ENCODE peak calls at places on chromosomes 6 and 20, in four cellular contexts. C is IMR-90, J is GM23338, E is cardiac muscle cell. S is an unnamed sample. For H3K4me1, the result is how much of the 10 kb centered on the place peaks cover.

GRCh38 chr6:70849348-70850069 is 107.4 kb downstream of the B3GAT2 start:
- DNase-seq in C (peak), J (no peak), E (no peak), S (no peak)

GRCh38 chr6:144259988-144260387 is 25.1 kb upstream of the UTRN start:
- DNase-seq in C (no peak), J (no peak), E (no peak), S (no peak)

GRCh38 chr6:93787841-93788240 is 368.5 kb upstream of the EPHA7 start:
- DNase-seq in C (no peak), J (no peak), E (no peak), S (no peak)

GRCh38 chr6:18579869-18580268 is 192.7 kb downstream of the RNF144B start:
- DNase-seq in C (no peak), J (no peak), E (no peak), S (no peak)

GRCh38 chr6:27863962-27864905 is 48.0 kb downstream of the OR2B2 start:
- DNase-seq in C (peak), J (no peak), E (peak), S (no peak)

GRCh38 chr6:139407718-139408222 is 33.3 kb upstream of the CITED2 start:
- DNase-seq in C (peak), J (no peak), E (peak), S (no peak)

GRCh38 chr6:96157018-96157565 is 141.3 kb downstream of the FUT9 start:
- DNase-seq in C (no peak), J (no peak), E (no peak), S (no peak)

GRCh38 chr6:37624121-37624520 is 73.6 kb downstream of the MDGA1 start:
- DNase-seq in C (no peak), J (no peak), E (no peak), S (no peak)

GRCh38 chr6:101402618-101403002 is 9.1 kb downstream of the GRIK2 start:
- DNase-seq in C (no peak), J (peak), E (no peak), S (no peak)

DNA sequence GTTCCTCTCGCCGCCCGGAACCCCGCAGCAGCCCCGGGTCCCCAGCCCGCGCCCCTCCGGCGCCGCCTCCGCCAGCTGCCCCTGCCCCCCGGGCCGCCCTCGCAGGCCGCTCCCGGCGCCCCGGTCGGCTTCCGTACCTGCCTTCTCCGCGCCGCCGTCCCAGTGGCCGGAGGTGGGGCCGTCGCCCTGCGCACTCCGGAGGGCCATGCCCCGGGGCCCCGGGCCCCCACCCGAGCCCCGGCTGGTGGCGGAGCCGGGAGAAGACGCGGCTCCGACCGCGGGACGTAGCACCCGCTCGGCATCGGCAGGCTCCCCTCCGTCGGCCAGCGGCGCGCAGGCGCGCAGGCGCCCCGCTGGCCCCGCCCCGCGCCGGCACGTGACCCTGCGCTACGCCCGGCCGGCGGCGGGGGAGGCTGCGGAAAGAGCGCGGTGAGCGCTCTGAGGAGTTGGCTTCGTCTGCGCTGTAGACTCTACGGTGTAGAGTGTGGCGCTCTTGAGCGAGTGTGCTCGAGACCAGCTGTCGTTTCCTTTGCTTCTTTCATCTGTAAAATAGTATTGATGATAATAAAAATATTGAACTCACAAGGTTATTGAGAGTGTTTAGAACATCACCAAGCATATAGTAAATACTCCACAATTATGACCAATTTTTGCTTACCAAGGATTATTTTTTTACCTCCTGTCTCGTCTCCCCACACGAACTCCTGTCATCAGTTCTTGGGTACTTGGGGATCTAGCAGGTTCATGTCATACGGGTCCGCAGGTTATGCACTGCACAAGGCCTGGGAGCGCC is at the start of gene TBC1D20:
- DNase-seq in C (peak), J (peak), E (peak), S (peak)
- TF ChIP-seq CTCF in C (peak), J (peak), E (peak), S (peak)

GRCh38 chr20:20465259-20465658 is 97.4 kb downstream of the INSM1 start:
- DNase-seq in C (no peak), J (peak), E (peak), S (no peak)

GRCh38 chr20:20462185-20462584 is 94.3 kb downstream of the INSM1 start:
- DNase-seq in C (no peak), J (peak), E (no peak), S (no peak)

GRCh38 chr20:20466341-20466879 is 98.5 kb downstream of the INSM1 start:
- DNase-seq in C (peak), J (no peak), E (peak), S (no peak)

GRCh38 chr20:20461526-20461925 is 93.6 kb downstream of the INSM1 start:
- DNase-seq in C (no peak), J (peak), E (no peak), S (no peak)

GRCh38 chr20:20463933-20464374 is 96.0 kb downstream of the INSM1 start:
- DNase-seq in C (no peak), J (peak), E (peak), S (no peak)
- H3K27ac ChIP-seq in C (no peak), J (peak), E (no peak), S (no peak)

DNA sequence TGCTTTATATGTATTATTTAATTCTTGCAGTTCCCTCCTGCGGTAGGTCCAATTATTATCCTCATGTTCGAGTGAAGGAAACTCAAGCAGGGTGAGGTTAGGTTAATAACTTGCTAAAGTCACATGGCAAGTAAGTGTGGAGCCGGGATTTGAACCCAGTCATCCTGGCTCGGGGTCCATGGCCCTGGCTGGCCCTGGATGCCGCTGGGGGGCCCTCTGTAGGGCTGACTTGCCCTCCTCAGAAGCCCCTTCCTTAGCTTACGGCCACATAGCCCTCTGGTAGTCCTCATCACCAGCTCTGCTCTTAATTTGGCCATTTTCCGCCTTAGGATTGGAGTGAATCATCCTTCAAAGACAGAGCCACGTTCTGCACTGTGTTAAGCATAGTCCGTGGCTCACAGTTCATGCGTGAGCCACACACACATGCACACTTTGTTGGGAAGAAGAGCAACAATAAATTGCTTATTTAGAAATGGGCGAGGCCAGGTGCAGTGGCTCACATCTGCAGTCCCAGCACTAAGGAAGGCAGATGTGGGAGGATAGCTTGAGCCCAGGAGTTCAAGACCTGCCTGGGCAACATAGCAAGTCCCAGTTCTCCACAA is 131.2 kb downstream of the ZDHHC14 start:
- DNase-seq in C (no peak), J (no peak), E (no peak), S (no peak)
- H3K4me1 ChIP-seq in C (under half), J (under half), E (under half), S (under half)

GRCh38 chr20:57346477-57346876 is 4.6 kb upstream of the RAE1 start:
- DNase-seq in C (peak), J (peak), E (peak), S (peak)
- TF ChIP-seq CTCF in C (peak), J (peak), E (peak), S (peak)

GRCh38 chr20:1371235-1371782 is 21.5 kb downstream of the FKBP1A start:
- DNase-seq in C (no peak), J (no peak), E (no peak), S (no peak)
- H3K27ac ChIP-seq in C (no peak), J (no peak), E (no peak), S (no peak)